ENCODE peak calls at places on chromosomes 3 and 15, in six cellular contexts. One of them, this sample, is unnamed.
A peak's percentile ranks its signal among the peaks of the same experiment; 100 is the strongest.

GRCh38 chr3:38634133-38634532 is 15.4 kb downstream of the SCN5A start:
- DNase-seq in brain microvascular endothelial cell: peak; percentile 46
- DNase-seq in GM23338: no peak
- DNase-seq in stomach: no peak
- DNase-seq in PC-3: peak; percentile 36
- DNase-seq in heart left ventricle: peak; percentile 53
- DNase-seq in this sample: no peak

GRCh38 chr15:89912145-89912673 is 543 bp downstream of the ARPIN start:
- DNase-seq in stomach: peak; percentile 49
- DNase-seq in GM23338: peak; percentile 46
- DNase-seq in heart left ventricle: peak; percentile 44
- DNase-seq in PC-3: peak; percentile 35
- DNase-seq in brain microvascular endothelial cell: no peak
- DNase-seq in this sample: peak; percentile 25

GRCh38 chr15:63530235-63530634 is 25.8 kb downstream of the USP3 start:
- DNase-seq in heart left ventricle: no peak
- DNase-seq in stomach: no peak
- DNase-seq in GM23338: no peak
- DNase-seq in brain microvascular endothelial cell: no peak
- DNase-seq in PC-3: no peak
- DNase-seq in this sample: no peak

GRCh38 chr15:99446565-99447496 is 119.0 kb upstream of the MEF2A start:
- DNase-seq in GM23338: no peak
- DNase-seq in brain microvascular endothelial cell: no peak
- DNase-seq in heart left ventricle: peak; percentile 16
- DNase-seq in PC-3: no peak
- DNase-seq in stomach: peak; percentile 23
- DNase-seq in this sample: no peak

GRCh38 chr3:78827618-78828017 is 940.2 kb downstream of the ROBO1 start:
- DNase-seq in GM23338: no peak
- DNase-seq in stomach: no peak
- DNase-seq in heart left ventricle: no peak
- DNase-seq in brain microvascular endothelial cell: no peak
- DNase-seq in PC-3: no peak
- DNase-seq in this sample: no peak

GRCh38 chr3:157135671-157136396 is 24.1 kb downstream of the CCNL1 start:
- DNase-seq in brain microvascular endothelial cell: peak; percentile 57
- DNase-seq in heart left ventricle: no peak
- DNase-seq in GM23338: no peak
- DNase-seq in PC-3: peak; percentile 85
- DNase-seq in stomach: no peak
- DNase-seq in this sample: no peak

GRCh38 chr3:13289771-13290285 is 130.3 kb downstream of the NUP210 start:
- DNase-seq in GM23338: no peak
- DNase-seq in PC-3: no peak
- DNase-seq in stomach: no peak
- DNase-seq in heart left ventricle: no peak
- DNase-seq in brain microvascular endothelial cell: no peak
- DNase-seq in this sample: no peak

GRCh38 chr3:13879946-13880810 is at the start of gene WNT7A:
- DNase-seq in brain microvascular endothelial cell: no peak
- DNase-seq in heart left ventricle: no peak
- DNase-seq in PC-3: peak; percentile 62
- DNase-seq in stomach: no peak
- DNase-seq in GM23338: peak; percentile 69
- DNase-seq in this sample: peak; percentile 60

GRCh38 chr3:43755511-43756200 is 64.9 kb downstream of the ABHD5 start:
- DNase-seq in PC-3: no peak
- DNase-seq in heart left ventricle: no peak
- DNase-seq in GM23338: peak; percentile 15
- DNase-seq in brain microvascular endothelial cell: no peak
- DNase-seq in stomach: no peak
- DNase-seq in this sample: no peak

GRCh38 chr3:43525941-43526607 is 95.7 kb downstream of the ANO10 start:
- DNase-seq in PC-3: no peak
- DNase-seq in GM23338: no peak
- DNase-seq in stomach: no peak
- DNase-seq in heart left ventricle: no peak
- DNase-seq in brain microvascular endothelial cell: no peak
- DNase-seq in this sample: no peak

GRCh38 chr3:138799822-138800221 is 34.9 kb downstream of the PIK3CB start:
- DNase-seq in PC-3: no peak
- DNase-seq in GM23338: no peak
- DNase-seq in stomach: no peak
- DNase-seq in brain microvascular endothelial cell: no peak
- DNase-seq in heart left ventricle: no peak
- DNase-seq in this sample: no peak

GRCh38 chr15:87269566-87269965 is 987.0 kb downstream of the NTRK3 start:
- DNase-seq in PC-3: peak; percentile 60
- DNase-seq in heart left ventricle: no peak
- DNase-seq in brain microvascular endothelial cell: no peak
- DNase-seq in GM23338: no peak
- DNase-seq in stomach: no peak
- DNase-seq in this sample: peak; percentile 36

GRCh38 chr3:196688349-196688748 is 23.7 kb downstream of the CEP19 start:
- DNase-seq in heart left ventricle: peak; percentile 55
- DNase-seq in PC-3: no peak
- DNase-seq in GM23338: no peak
- DNase-seq in stomach: no peak
- DNase-seq in brain microvascular endothelial cell: peak; percentile 90
- DNase-seq in this sample: peak; percentile 33

GRCh38 chr3:102207173-102207572 is 227.6 kb upstream of the ZPLD1 start:
- DNase-seq in GM23338: no peak
- DNase-seq in PC-3: no peak
- DNase-seq in heart left ventricle: no peak
- DNase-seq in brain microvascular endothelial cell: no peak
- DNase-seq in stomach: no peak
- DNase-seq in this sample: no peak

GRCh38 chr3:22106213-22106867 is 355.3 kb upstream of the ZNF385D start:
- DNase-seq in GM23338: no peak
- DNase-seq in heart left ventricle: no peak
- DNase-seq in stomach: no peak
- DNase-seq in PC-3: peak; percentile 94
- DNase-seq in brain microvascular endothelial cell: no peak
- DNase-seq in this sample: no peak

GRCh38 chr3:35335703-35336102 is 303.6 kb upstream of the ARPP21 start:
- DNase-seq in GM23338: peak; percentile 3
- DNase-seq in PC-3: no peak
- DNase-seq in heart left ventricle: no peak
- DNase-seq in brain microvascular endothelial cell: no peak
- DNase-seq in stomach: no peak
- DNase-seq in this sample: peak; percentile 48

GRCh38 chr3:179309225-179310109 is 13.4 kb upstream of the ZNF639 start:
- DNase-seq in brain microvascular endothelial cell: no peak
- DNase-seq in heart left ventricle: no peak
- DNase-seq in GM23338: no peak
- DNase-seq in PC-3: no peak
- DNase-seq in stomach: no peak
- DNase-seq in this sample: no peak

GRCh38 chr3:170690133-170690981 is 104.5 kb upstream of the SLC7A14 start:
- DNase-seq in PC-3: peak; percentile 40
- DNase-seq in GM23338: peak; percentile 80
- DNase-seq in heart left ventricle: peak; percentile 44
- DNase-seq in brain microvascular endothelial cell: peak; percentile 60
- DNase-seq in stomach: peak; percentile 77
- DNase-seq in this sample: peak; percentile 24

GRCh38 chr3:103991461-103992115 is 1375.1 kb upstream of the ALCAM start:
- DNase-seq in stomach: no peak
- DNase-seq in heart left ventricle: no peak
- DNase-seq in PC-3: peak; percentile 57
- DNase-seq in GM23338: peak; percentile 75
- DNase-seq in brain microvascular endothelial cell: peak; percentile 43
- DNase-seq in this sample: no peak

GRCh38 chr3:150450906-150451305 is 42.8 kb downstream of the TSC22D2 start:
- DNase-seq in heart left ventricle: no peak
- DNase-seq in brain microvascular endothelial cell: no peak
- DNase-seq in PC-3: no peak
- DNase-seq in GM23338: no peak
- DNase-seq in stomach: no peak
- DNase-seq in this sample: no peak

GRCh38 chr3:13016083-13016725 is 57.0 kb downstream of the IQSEC1 start:
- DNase-seq in stomach: peak; percentile 57
- DNase-seq in brain microvascular endothelial cell: no peak
- DNase-seq in heart left ventricle: peak; percentile 76
- DNase-seq in PC-3: no peak
- DNase-seq in GM23338: no peak
- DNase-seq in this sample: no peak

GRCh38 chr3:122760457-122761271 is 33.0 kb downstream of the HSPBAP1 start:
- DNase-seq in brain microvascular endothelial cell: peak; percentile 14
- DNase-seq in GM23338: peak; percentile 92
- DNase-seq in heart left ventricle: no peak
- DNase-seq in stomach: no peak
- DNase-seq in PC-3: no peak
- DNase-seq in this sample: no peak

GRCh38 chr3:122754867-122755835 is 38.5 kb downstream of the HSPBAP1 start:
- DNase-seq in brain microvascular endothelial cell: peak; percentile 25
- DNase-seq in stomach: no peak
- DNase-seq in GM23338: peak; percentile 90
- DNase-seq in PC-3: peak; percentile 85
- DNase-seq in heart left ventricle: no peak
- DNase-seq in this sample: peak; percentile 21

GRCh38 chr3:122758877-122759670 is 34.6 kb downstream of the HSPBAP1 start:
- DNase-seq in brain microvascular endothelial cell: no peak
- DNase-seq in PC-3: no peak
- DNase-seq in heart left ventricle: no peak
- DNase-seq in stomach: no peak
- DNase-seq in GM23338: no peak
- DNase-seq in this sample: no peak
- H3K27ac ChIP-seq in brain microvascular endothelial cell: no peak overlapping the region
- H3K27ac ChIP-seq in PC-3: no peak overlapping the region
- H3K27ac ChIP-seq in heart left ventricle: no peak overlapping the region
- H3K27ac ChIP-seq in stomach: no peak overlapping the region
- H3K27ac ChIP-seq in GM23338: no peak overlapping the region
- H3K27ac ChIP-seq in this sample: no peak overlapping the region

DNA sequence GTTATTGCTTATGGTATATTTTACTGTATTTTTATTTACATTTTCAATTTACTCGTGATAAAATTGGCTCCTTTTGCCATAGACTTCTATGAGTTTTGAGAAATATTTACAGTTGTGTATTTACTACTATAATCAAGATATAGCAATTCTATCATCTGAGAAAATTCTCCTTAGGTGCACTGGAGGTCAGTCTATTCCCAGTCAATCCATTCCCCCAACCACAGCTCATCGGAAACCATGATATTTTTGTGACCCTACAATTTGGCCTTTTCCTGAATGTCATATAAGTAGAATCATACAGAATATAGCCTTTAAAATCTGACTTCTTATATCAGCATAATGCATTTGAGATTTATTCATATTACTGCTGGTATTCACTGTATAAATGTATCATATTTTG is 114.7 kb upstream of the LRTM1 start:
- DNase-seq in GM23338: no peak
- DNase-seq in heart left ventricle: no peak
- DNase-seq in stomach: no peak
- DNase-seq in PC-3: no peak
- DNase-seq in brain microvascular endothelial cell: no peak
- DNase-seq in this sample: no peak
- TF ChIP-seq CTCF in GM23338: peak; percentile 21
- TF ChIP-seq CTCF in heart left ventricle: no peak
- TF ChIP-seq CTCF in stomach: no peak
- TF ChIP-seq CTCF in PC-3: peak; percentile 24
- TF ChIP-seq CTCF in brain microvascular endothelial cell: peak; percentile 39
- TF ChIP-seq CTCF in this sample: no peak

GRCh38 chr3:25571285-25571684 is 93.4 kb downstream of the TOP2B start:
- DNase-seq in brain microvascular endothelial cell: no peak
- DNase-seq in heart left ventricle: no peak
- DNase-seq in PC-3: no peak
- DNase-seq in stomach: no peak
- DNase-seq in GM23338: no peak
- DNase-seq in this sample: no peak

GRCh38 chr3:25572336-25572735 is 92.4 kb downstream of the TOP2B start:
- DNase-seq in heart left ventricle: no peak
- DNase-seq in brain microvascular endothelial cell: no peak
- DNase-seq in PC-3: no peak
- DNase-seq in GM23338: no peak
- DNase-seq in stomach: no peak
- DNase-seq in this sample: no peak

GRCh38 chr3:25573386-25574171 is 91.1 kb downstream of the TOP2B start:
- DNase-seq in PC-3: peak; percentile 25
- DNase-seq in GM23338: no peak
- DNase-seq in stomach: no peak
- DNase-seq in brain microvascular endothelial cell: peak; percentile 61
- DNase-seq in heart left ventricle: no peak
- DNase-seq in this sample: no peak

GRCh38 chr3:25574172-25574765 is 90.4 kb downstream of the TOP2B start:
- DNase-seq in GM23338: no peak
- DNase-seq in stomach: no peak
- DNase-seq in brain microvascular endothelial cell: no peak
- DNase-seq in PC-3: no peak
- DNase-seq in heart left ventricle: no peak
- DNase-seq in this sample: no peak

GRCh38 chr3:25572919-25573385 is 91.8 kb downstream of the TOP2B start:
- DNase-seq in brain microvascular endothelial cell: peak; percentile 66
- DNase-seq in heart left ventricle: no peak
- DNase-seq in stomach: no peak
- DNase-seq in GM23338: no peak
- DNase-seq in PC-3: peak; percentile 32
- DNase-seq in this sample: no peak
- H3K27ac ChIP-seq in brain microvascular endothelial cell: peak overlapping the region; percentile 78
- H3K27ac ChIP-seq in heart left ventricle: peak overlapping the region; percentile 57
- H3K27ac ChIP-seq in stomach: no peak overlapping the region
- H3K27ac ChIP-seq in GM23338: no peak overlapping the region
- H3K27ac ChIP-seq in PC-3: no peak overlapping the region
- H3K27ac ChIP-seq in this sample: no peak overlapping the region

GRCh38 chr3:135503429-135504083 is 462.0 kb upstream of the PPP2R3A start:
- DNase-seq in heart left ventricle: peak; percentile 35
- DNase-seq in brain microvascular endothelial cell: peak; percentile 70
- DNase-seq in stomach: peak; percentile 55
- DNase-seq in PC-3: peak; percentile 72
- DNase-seq in GM23338: peak; percentile 95
- DNase-seq in this sample: peak; percentile 57
- TF ChIP-seq CTCF in heart left ventricle: peak; percentile 53
- TF ChIP-seq CTCF in brain microvascular endothelial cell: peak; percentile 90
- TF ChIP-seq CTCF in stomach: peak; percentile 45
- TF ChIP-seq CTCF in PC-3: peak; percentile 70
- TF ChIP-seq CTCF in GM23338: peak; percentile 89
- TF ChIP-seq CTCF in this sample: peak; percentile 46

DNA sequence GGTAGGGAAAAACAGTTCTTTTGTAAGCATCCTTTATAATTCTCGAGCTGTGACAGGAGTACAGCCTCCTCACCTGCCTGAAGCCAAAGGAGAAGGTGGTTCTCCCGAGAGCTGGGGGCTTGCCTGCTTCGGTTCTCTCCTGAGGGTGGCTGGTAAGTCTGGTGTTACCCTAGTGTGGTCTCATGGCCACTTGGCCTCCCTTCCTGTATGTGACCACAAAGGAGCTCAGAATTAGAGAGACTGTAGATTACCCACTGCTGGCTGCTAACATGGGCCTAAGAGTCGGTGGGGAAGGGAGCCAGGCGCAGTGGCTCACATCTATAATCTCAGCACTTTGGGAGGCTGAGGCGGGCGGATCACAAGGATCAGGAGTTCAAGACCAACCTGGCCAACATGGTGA is 12.6 kb downstream of the PDHB start:
- DNase-seq in heart left ventricle: no peak
- DNase-seq in stomach: no peak
- DNase-seq in GM23338: no peak
- DNase-seq in PC-3: no peak
- DNase-seq in brain microvascular endothelial cell: no peak
- DNase-seq in this sample: no peak
- H3K27ac ChIP-seq in heart left ventricle: no peak overlapping the region
- H3K27ac ChIP-seq in stomach: no peak overlapping the region
- H3K27ac ChIP-seq in GM23338: no peak overlapping the region
- H3K27ac ChIP-seq in PC-3: peak overlapping the region; percentile 84
- H3K27ac ChIP-seq in brain microvascular endothelial cell: no peak overlapping the region
- H3K27ac ChIP-seq in this sample: no peak overlapping the region

GRCh38 chr3:10948326-10948725 is 44.2 kb upstream of the SLC6A1 start:
- DNase-seq in PC-3: no peak
- DNase-seq in GM23338: no peak
- DNase-seq in heart left ventricle: no peak
- DNase-seq in brain microvascular endothelial cell: no peak
- DNase-seq in stomach: no peak
- DNase-seq in this sample: no peak
- TF ChIP-seq CTCF in PC-3: no peak
- TF ChIP-seq CTCF in GM23338: no peak
- TF ChIP-seq CTCF in heart left ventricle: no peak
- TF ChIP-seq CTCF in brain microvascular endothelial cell: no peak
- TF ChIP-seq CTCF in stomach: no peak
- TF ChIP-seq CTCF in this sample: no peak

This sample was measured in RWPE1.